ENCODE peak calls at places on chromosomes 2 and 18, in ten cellular contexts. V, X, C, E, L, M, O, Q, H and R are unnamed samples.

GRCh38 chr2:648476-649424 is 28.5 kb downstream of the TMEM18 start:
- DNase-seq in X (peak), E (no peak), O (no peak), L (peak), Q (no peak), V (no peak), H (no peak), M (peak), C (no peak), R (no peak)

GRCh38 chr2:235070063-235070706 is 118.4 kb downstream of the SH3BP4 start:
- DNase-seq in E (no peak), M (no peak), L (no peak), O (no peak), X (no peak), Q (no peak), H (no peak), C (no peak), V (no peak), R (no peak)

GRCh38 chr2:12177052-12177994 is 430.9 kb downstream of the LPIN1 start:
- DNase-seq in X (peak), E (peak), M (no peak), V (peak), L (peak), Q (peak), C (no peak), H (peak), O (peak), R (peak)

GRCh38 chr2:159879061-159879604 is 81.1 kb upstream of the CD302 start:
- DNase-seq in X (no peak), O (no peak), Q (no peak), V (no peak), C (no peak), M (no peak), E (no peak), H (no peak), L (no peak), R (no peak)

GRCh38 chr18:10113156-10114022 is 199.6 kb downstream of the VAPA start:
- DNase-seq in V (no peak), Q (no peak), M (no peak), E (no peak), X (peak), L (no peak), O (no peak), C (no peak), H (no peak), R (no peak)

GRCh38 chr2:192159215-192159614 is 35.5 kb downstream of the TMEFF2 start:
- DNase-seq in X (no peak), H (no peak), O (no peak), V (no peak), E (peak), L (no peak), C (no peak), M (no peak), Q (no peak), R (no peak)

GRCh38 chr2:44981714-44982108 is 27.5 kb downstream of the SIX2 start:
- DNase-seq in L (peak), M (peak), H (peak), C (peak), V (peak), E (peak), X (peak), Q (peak), O (peak), R (peak)

GRCh38 chr2:30404354-30405265 is 42.4 kb upstream of the LCLAT1 start:
- DNase-seq in H (no peak), X (no peak), L (no peak), O (no peak), E (no peak), Q (no peak), M (peak), V (no peak), C (no peak), R (no peak)

GRCh38 chr2:8586397-8587051 is 95.3 kb upstream of the ID2 start:
- DNase-seq in O (no peak), Q (no peak), V (no peak), H (no peak), X (no peak), M (no peak), L (no peak), C (no peak), E (no peak), R (no peak)

GRCh38 chr18:26429535-26429934 is 118.8 kb downstream of the KCTD1 start:
- DNase-seq in X (peak), Q (no peak), V (peak), L (no peak), E (no peak), M (peak), C (peak), O (no peak), H (peak), R (no peak)

GRCh38 chr18:11800947-11801346 is 50.3 kb upstream of the CHMP1B start:
- DNase-seq in C (no peak), M (no peak), E (no peak), H (no peak), L (no peak), V (no peak), X (no peak), Q (no peak), O (no peak), R (no peak)

GRCh38 chr2:238898534-238899281 is 50.8 kb downstream of the TWIST2 start:
- DNase-seq in C (no peak), E (no peak), H (no peak), V (no peak), O (no peak), L (no peak), X (peak), Q (no peak), M (no peak), R (no peak)

GRCh38 chr2:121664086-121664485 is 14.8 kb upstream of the CLASP1 start:
- DNase-seq in V (no peak), M (no peak), H (no peak), L (no peak), C (no peak), E (no peak), O (no peak), X (no peak), Q (no peak), R (no peak)

GRCh38 chr2:10817413-10817812 is 4.8 kb upstream of the PDIA6 start:
- DNase-seq in H (peak), O (no peak), M (peak), C (peak), V (peak), L (no peak), X (peak), E (no peak), Q (no peak), R (no peak)

GRCh38 chr2:25697559-25698341 is 24.4 kb upstream of the DTNB start:
- DNase-seq in M (peak), C (no peak), E (no peak), V (no peak), O (no peak), X (no peak), L (no peak), Q (no peak), H (no peak), R (no peak)

GRCh38 chr18:59200787-59201186 is 19.2 kb upstream of the GRP start:
- DNase-seq in Q (no peak), V (no peak), E (peak), H (no peak), M (no peak), X (no peak), O (no peak), C (peak), L (no peak), R (no peak)

GRCh38 chr18:7370375-7370774 is 139.5 kb downstream of the LRRC30 start:
- DNase-seq in E (no peak), C (no peak), H (peak), X (no peak), L (no peak), V (no peak), Q (no peak), O (no peak), M (no peak), R (no peak)

DNA sequence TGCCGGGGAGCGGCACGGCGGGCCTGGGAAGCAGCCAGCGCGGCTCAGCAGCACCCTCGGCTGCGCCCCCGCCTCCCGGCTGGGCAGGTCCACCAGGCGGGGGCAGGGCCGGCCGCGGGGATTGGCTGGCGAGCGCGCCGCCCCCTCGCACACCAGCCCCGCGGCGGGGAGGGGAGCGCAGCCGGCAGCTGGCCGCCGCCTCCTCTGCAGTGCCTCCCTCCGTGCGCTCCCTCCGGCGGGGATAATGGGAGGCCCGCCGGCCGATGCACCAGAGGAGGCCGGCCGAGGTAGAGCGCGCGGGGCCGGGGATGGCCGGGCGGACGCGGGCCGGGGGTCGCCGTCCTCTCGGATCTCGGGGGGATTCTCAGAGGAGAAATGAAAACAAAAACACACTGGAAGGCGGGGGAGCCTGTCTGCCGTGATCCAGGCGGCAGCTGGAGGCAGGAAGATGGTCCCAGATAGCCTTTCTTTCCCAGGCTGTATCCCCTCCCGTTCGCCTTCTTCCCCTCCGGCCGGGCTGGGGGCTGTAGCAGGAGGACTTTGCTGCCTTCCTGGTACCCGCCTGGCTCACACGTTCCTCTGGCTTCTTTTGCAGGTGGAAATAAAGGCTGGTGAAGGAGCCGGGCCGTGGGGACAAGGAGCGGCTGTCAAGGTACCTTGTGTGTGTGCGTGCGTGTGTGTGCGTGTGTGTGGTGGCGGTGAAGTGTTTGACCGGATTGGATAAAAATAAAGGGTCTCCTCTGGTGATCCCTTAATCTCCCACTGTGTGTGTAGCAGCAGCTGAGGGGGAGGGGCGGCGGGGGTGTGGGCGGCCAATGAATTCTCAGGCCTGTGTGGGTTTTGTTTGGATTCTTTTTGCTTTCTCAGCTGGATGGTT is 18.0 kb downstream of the TET3 start:
- DNase-seq in L (peak), V (peak), X (peak), C (no peak), H (peak), O (peak), E (peak), Q (peak), M (peak), R (no peak)
- TF ChIP-seq POLR2AphosphoS5 in L (peak), V (no peak), X (peak), C (no peak), H (no peak), O (peak), E (no peak), Q (no peak), M (no peak), R (no peak)

GRCh38 chr2:63588385-63589147 is at the start of the genes MDH1 and WDPCP:
- DNase-seq in M (peak), H (peak), C (peak), V (peak), X (peak), O (peak), L (peak), E (peak), Q (peak), R (peak)
- TF ChIP-seq POLR2AphosphoS5 in M (peak), H (peak), C (peak), V (peak), X (peak), O (peak), L (peak), E (peak), Q (peak), R (peak)

GRCh38 chr2:127387655-127388422 is at the start of gene MAP3K2:
- DNase-seq in H (peak), E (peak), O (peak), X (peak), C (peak), L (peak), Q (peak), V (peak), M (peak), R (no peak)

GRCh38 chr2:127386246-127386645 is 1.5 kb downstream of the MAP3K2 start:
- DNase-seq in C (no peak), E (no peak), Q (no peak), X (no peak), L (no peak), V (no peak), M (no peak), O (no peak), H (no peak), R (no peak)

GRCh38 chr2:127384529-127384928 is 3.2 kb downstream of the MAP3K2 start:
- DNase-seq in E (no peak), C (no peak), O (no peak), L (no peak), H (no peak), Q (no peak), V (no peak), X (no peak), M (no peak), R (no peak)

GRCh38 chr2:127388423-127389164 is 819 bp upstream of the MAP3K2 start:
- DNase-seq in C (no peak), Q (no peak), X (no peak), O (no peak), L (no peak), E (peak), H (no peak), M (no peak), V (no peak), R (no peak)

DNA sequence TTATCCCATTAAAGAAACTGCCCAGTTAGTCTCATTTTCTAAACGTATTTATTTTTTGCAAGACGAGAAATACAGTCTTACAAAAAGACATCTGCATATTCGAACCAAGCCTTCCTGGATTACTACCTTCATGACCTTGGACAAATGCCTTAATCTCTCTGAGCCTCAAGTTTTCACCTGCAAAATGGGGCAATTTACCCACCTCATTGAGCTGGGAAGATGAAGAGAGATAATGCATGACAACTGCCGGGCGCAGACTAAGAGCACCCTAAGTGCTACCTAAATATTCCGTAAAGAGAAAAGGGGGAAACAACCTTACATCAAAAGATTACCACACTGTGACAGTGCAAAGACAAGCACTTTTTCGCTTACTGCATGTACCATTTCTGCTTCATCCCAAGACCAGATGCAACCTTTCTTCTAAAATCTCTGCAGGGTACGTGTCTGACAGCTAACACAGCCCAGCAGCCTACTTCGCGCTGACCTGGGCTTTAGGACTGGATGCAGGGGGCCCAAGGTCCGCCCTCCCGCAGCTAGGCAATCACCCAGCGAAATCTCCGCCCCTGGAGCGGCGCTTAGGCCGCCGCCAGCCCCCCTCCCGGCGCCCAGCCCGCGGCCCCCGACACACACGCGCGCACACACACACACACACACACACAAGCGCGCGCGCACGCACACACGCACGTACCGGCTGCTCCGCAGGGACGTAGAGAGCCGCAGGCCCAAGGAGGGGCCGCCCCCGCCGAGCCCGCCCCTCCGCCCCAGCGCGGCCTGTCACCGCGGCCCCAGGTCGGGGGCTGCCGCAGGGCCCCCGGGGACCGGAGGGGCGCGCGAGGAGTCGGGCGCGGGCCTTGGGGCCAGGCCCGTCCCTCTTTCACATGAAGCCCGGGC is 766 bp downstream of the MAP3K2 start:
- DNase-seq in C (peak), O (peak), H (peak), E (peak), X (peak), L (peak), V (peak), Q (peak), M (peak), R (no peak)
- TF ChIP-seq POLR2AphosphoS5 in C (no peak), O (no peak), H (no peak), E (no peak), X (no peak), L (no peak), V (peak), Q (no peak), M (no peak), R (no peak)

GRCh38 chr2:162582357-162582798 is 238.4 kb downstream of the GCA start:
- DNase-seq in C (no peak), M (no peak), E (no peak), X (no peak), Q (no peak), L (peak), H (no peak), O (no peak), V (peak), R (no peak)
- TF ChIP-seq POLR2AphosphoS5 in C (no peak), M (no peak), E (no peak), X (no peak), Q (no peak), L (no peak), H (no peak), O (no peak), V (no peak), R (no peak)